ENCODE peak calls at places on chromosome 6, in six cellular contexts. M is GM13976, U is HCEC 1CT, Y is H54, O is astrocyte of the spinal cord, I is neuronal stem cell. L is an unnamed sample.

GRCh38 chr6:118648866-118649554 is 2.4 kb downstream of the CEP85L start:
- DNase-seq in M (no peak), U (peak), Y (no peak), O (no peak), I (no peak), L (no peak)

GRCh38 chr6:1635305-1636010 is 25.7 kb downstream of the FOXC1 start:
- DNase-seq in M (no peak), U (no peak), Y (no peak), O (no peak), I (no peak), L (no peak)

GRCh38 chr6:144151010-144151727 is 852 bp downstream of the STX11 start:
- DNase-seq in M (peak), U (no peak), Y (no peak), O (peak), I (no peak), L (no peak)

GRCh38 chr6:111353914-111354464 is 129.0 kb downstream of the REV3L start:
- DNase-seq in M (no peak), U (no peak), Y (no peak), O (no peak), I (no peak), L (no peak)

GRCh38 chr6:163036251-163036650 is 308.5 kb downstream of the PACRG start:
- DNase-seq in M (no peak), U (no peak), Y (no peak), O (no peak), I (no peak), L (no peak)

GRCh38 chr6:101585501-101585900 is 192.0 kb downstream of the GRIK2 start:
- DNase-seq in M (no peak), U (no peak), Y (no peak), O (no peak), I (no peak), L (no peak)

GRCh38 chr6:4727671-4728435 is 48.4 kb upstream of the CDYL start:
- DNase-seq in M (no peak), U (no peak), Y (no peak), O (peak), I (no peak), L (no peak)

GRCh38 chr6:157823523-157824370 is 701 bp downstream of the SNX9 start:
- DNase-seq in M (peak), U (peak), Y (peak), O (peak), I (no peak), L (no peak)

GRCh38 chr6:118768904-118769325 is 117.5 kb upstream of the CEP85L start:
- DNase-seq in M (no peak), U (no peak), Y (no peak), O (no peak), I (no peak), L (no peak)

GRCh38 chr6:89985744-89986493 is 91.7 kb downstream of the GJA10 start:
- DNase-seq in M (no peak), U (no peak), Y (no peak), O (peak), I (peak), L (no peak)

GRCh38 chr6:18997375-18997826 is 610.3 kb downstream of the RNF144B start:
- DNase-seq in M (peak), U (no peak), Y (peak), O (peak), I (peak), L (peak)

GRCh38 chr6:68038815-68039408 is 596.2 kb upstream of the ADGRB3 start:
- DNase-seq in M (no peak), U (no peak), Y (no peak), O (no peak), I (no peak), L (peak)

GRCh38 chr6:74199146-74199680 is 503.2 kb downstream of the CD109 start:
- DNase-seq in M (no peak), U (no peak), Y (no peak), O (no peak), I (no peak), L (no peak)

GRCh38 chr6:137926207-137926731 is 59.2 kb downstream of the TNFAIP3 start:
- DNase-seq in M (no peak), U (peak), Y (peak), O (peak), I (peak), L (peak)

GRCh38 chr6:125868252-125868651 is 77.5 kb downstream of the NCOA7 start:
- DNase-seq in M (no peak), U (peak), Y (no peak), O (no peak), I (no peak), L (no peak)

GRCh38 chr6:95978230-95978629 is 37.5 kb upstream of the FUT9 start:
- DNase-seq in M (no peak), U (no peak), Y (no peak), O (no peak), I (no peak), L (no peak)

GRCh38 chr6:33428219-33428890 is 8.5 kb downstream of the SYNGAP1 start:
- DNase-seq in M (peak), U (peak), Y (peak), O (no peak), I (no peak), L (no peak)

GRCh38 chr6:113595921-113596376 is 261.2 kb upstream of the MARCKS start:
- DNase-seq in M (no peak), U (no peak), Y (no peak), O (peak), I (no peak), L (no peak)

GRCh38 chr6:135521431-135521830 is 23.9 kb upstream of the AHI1 start:
- DNase-seq in M (no peak), U (peak), Y (no peak), O (no peak), I (no peak), L (no peak)

GRCh38 chr6:149057464-149057840 is 260.1 kb upstream of the TAB2 start:
- DNase-seq in M (no peak), U (no peak), Y (no peak), O (no peak), I (no peak), L (no peak)

GRCh38 chr6:158706369-158706982 is 56.6 kb downstream of the SYTL3 start:
- DNase-seq in M (no peak), U (peak), Y (no peak), O (peak), I (no peak), L (no peak)

GRCh38 chr6:116761779-116762178 is 3.7 kb downstream of the FAM162B start:
- DNase-seq in M (no peak), U (peak), Y (no peak), O (no peak), I (no peak), L (no peak)

GRCh38 chr6:40722553-40723258 is 135.5 kb upstream of the LRFN2 start:
- DNase-seq in M (no peak), U (no peak), Y (no peak), O (peak), I (no peak), L (no peak)

GRCh38 chr6:20454201-20454824 is 52.6 kb downstream of the E2F3 start:
- DNase-seq in M (no peak), U (no peak), Y (no peak), O (no peak), I (no peak), L (no peak)

GRCh38 chr6:13268914-13269532 is 59.3 kb downstream of the TBC1D7 start:
- DNase-seq in M (no peak), U (peak), Y (peak), O (peak), I (no peak), L (peak)

GRCh38 chr6:19880066-19880465 is 42.9 kb downstream of the ID4 start:
- DNase-seq in M (no peak), U (no peak), Y (no peak), O (no peak), I (no peak), L (no peak)

GRCh38 chr6:81787313-81788068 is 35.0 kb upstream of the TENT5A start:
- DNase-seq in M (no peak), U (peak), Y (no peak), O (peak), I (no peak), L (no peak)

GRCh38 chr6:166565084-166565651 is 21.3 kb downstream of the RAMACL start:
- DNase-seq in M (no peak), U (no peak), Y (no peak), O (no peak), I (no peak), L (no peak)

GRCh38 chr6:44642870-44643522 is 255.5 kb downstream of the CDC5L start:
- DNase-seq in M (no peak), U (peak), Y (no peak), O (peak), I (no peak), L (no peak)

GRCh38 chr6:946546-946945 is 253.6 kb upstream of the EXOC2 start:
- DNase-seq in M (no peak), U (peak), Y (no peak), O (peak), I (no peak), L (no peak)

GRCh38 chr6:138428943-138429616 is 25.1 kb downstream of the HEBP2 start:
- DNase-seq in M (peak), U (peak), Y (no peak), O (peak), I (peak), L (no peak)

GRCh38 chr6:12873706-12874105 is 157.1 kb downstream of the PHACTR1 start:
- DNase-seq in M (no peak), U (peak), Y (no peak), O (no peak), I (no peak), L (no peak)

GRCh38 chr6:4274382-4275082 is 139.2 kb upstream of the ECI2 start:
- DNase-seq in M (no peak), U (no peak), Y (no peak), O (peak), I (no peak), L (no peak)

GRCh38 chr6:106535012-106535411 is 94.3 kb downstream of the RTN4IP1 start:
- DNase-seq in M (no peak), U (no peak), Y (no peak), O (no peak), I (no peak), L (no peak)

GRCh38 chr6:1312193-1312443 is 220 bp downstream of the FOXQ1 start:
- DNase-seq in M (peak), U (no peak), Y (no peak), O (no peak), I (no peak), L (no peak)

GRCh38 chr6:100479180-100480035 is 14.7 kb upstream of the SIM1 start:
- DNase-seq in M (peak), U (peak), Y (no peak), O (peak), I (peak), L (no peak)

L was measured in NT2/D1.